ENCODE peak calls at places on chromosomes 4 and X, in four cellular contexts. I, H, M and X are unnamed samples.

GRCh38 chrX:134548257-134548732 is 88.3 kb downstream of the HPRT1 start:
- DNase-seq in I (no peak), H (no peak), M (peak), X (peak)

GRCh38 chr4:73727685-73728084 is 12.7 kb upstream of the CXCL8 start:
- DNase-seq in H (no peak), I (no peak), M (no peak), X (no peak)

GRCh38 chrX:70087857-70088256 is 25.6 kb downstream of the OTUD6A start:
- DNase-seq in H (no peak), M (peak), I (peak), X (no peak)

GRCh38 chr4:76589872-76590846 is 155.1 kb downstream of the SHROOM3 start:
- DNase-seq in M (peak), H (peak), I (peak), X (peak)

GRCh38 chr4:2412534-2412884 is 5.9 kb downstream of the ZFYVE28 start:
- DNase-seq in H (no peak), M (no peak), I (no peak), X (no peak)

GRCh38 chr4:26342328-26343040 is 21.7 kb downstream of the RBPJ start:
- DNase-seq in M (peak), I (peak), H (no peak), X (no peak)

GRCh38 chr4:52051213-52051614 is at the start of gene SPATA18:
- DNase-seq in M (peak), I (no peak), H (peak), X (no peak)

GRCh38 chr4:121950212-121950679 is 1.6 kb downstream of the TRPC3 start:
- DNase-seq in M (peak), H (peak), I (peak), X (peak)

GRCh38 chrX:111100191-111100590 is 4.2 kb downstream of the PAK3 start:
- DNase-seq in H (peak), M (peak), I (peak), X (peak)

GRCh38 chrX:49610718-49611310 is 12.0 kb downstream of the GAGE1 start:
- DNase-seq in M (no peak), H (no peak), I (no peak), X (no peak)

GRCh38 chr4:155591784-155592567 is 74.7 kb upstream of the GUCY1A1 start:
- DNase-seq in M (no peak), H (no peak), I (no peak), X (no peak)

GRCh38 chr4:14446311-14446710 is 556.0 kb upstream of the CPEB2 start:
- DNase-seq in H (no peak), M (no peak), I (peak), X (no peak)

GRCh38 chrX:110442631-110443030 is 84.0 kb downstream of the RTL9 start:
- DNase-seq in I (peak), M (peak), H (peak), X (peak)

GRCh38 chr4:124188601-124189000 is 523.9 kb downstream of the ANKRD50 start:
- DNase-seq in H (no peak), M (no peak), I (no peak), X (no peak)

GRCh38 chrX:2224141-2224540 is 276.6 kb downstream of the DHRSX start:
- DNase-seq in M (no peak), H (no peak), I (no peak), X (no peak)

GRCh38 chr4:90537491-90537890 is 410.3 kb downstream of the CCSER1 start:
- DNase-seq in H (no peak), M (peak), I (no peak), X (peak)

GRCh38 chr4:163515198-163515597 is 20.7 kb downstream of the TMA16 start:
- DNase-seq in H (no peak), M (no peak), I (no peak), X (no peak)

GRCh38 chrX:106899276-106899675 is 3.9 kb downstream of the RIPPLY1 start:
- DNase-seq in M (peak), I (no peak), H (no peak), X (no peak)

GRCh38 chr4:26863512-26863911 is 2.9 kb downstream of the STIM2 start:
- DNase-seq in I (no peak), M (no peak), H (no peak), X (no peak)

GRCh38 chrX:110397353-110397752 is 38.7 kb downstream of the RTL9 start:
- DNase-seq in H (no peak), M (no peak), I (no peak), X (peak)

GRCh38 chrX:151714367-151714766 is 1.5 kb upstream of the FATE1 start:
- DNase-seq in H (no peak), I (no peak), M (no peak), X (peak)

DNA sequence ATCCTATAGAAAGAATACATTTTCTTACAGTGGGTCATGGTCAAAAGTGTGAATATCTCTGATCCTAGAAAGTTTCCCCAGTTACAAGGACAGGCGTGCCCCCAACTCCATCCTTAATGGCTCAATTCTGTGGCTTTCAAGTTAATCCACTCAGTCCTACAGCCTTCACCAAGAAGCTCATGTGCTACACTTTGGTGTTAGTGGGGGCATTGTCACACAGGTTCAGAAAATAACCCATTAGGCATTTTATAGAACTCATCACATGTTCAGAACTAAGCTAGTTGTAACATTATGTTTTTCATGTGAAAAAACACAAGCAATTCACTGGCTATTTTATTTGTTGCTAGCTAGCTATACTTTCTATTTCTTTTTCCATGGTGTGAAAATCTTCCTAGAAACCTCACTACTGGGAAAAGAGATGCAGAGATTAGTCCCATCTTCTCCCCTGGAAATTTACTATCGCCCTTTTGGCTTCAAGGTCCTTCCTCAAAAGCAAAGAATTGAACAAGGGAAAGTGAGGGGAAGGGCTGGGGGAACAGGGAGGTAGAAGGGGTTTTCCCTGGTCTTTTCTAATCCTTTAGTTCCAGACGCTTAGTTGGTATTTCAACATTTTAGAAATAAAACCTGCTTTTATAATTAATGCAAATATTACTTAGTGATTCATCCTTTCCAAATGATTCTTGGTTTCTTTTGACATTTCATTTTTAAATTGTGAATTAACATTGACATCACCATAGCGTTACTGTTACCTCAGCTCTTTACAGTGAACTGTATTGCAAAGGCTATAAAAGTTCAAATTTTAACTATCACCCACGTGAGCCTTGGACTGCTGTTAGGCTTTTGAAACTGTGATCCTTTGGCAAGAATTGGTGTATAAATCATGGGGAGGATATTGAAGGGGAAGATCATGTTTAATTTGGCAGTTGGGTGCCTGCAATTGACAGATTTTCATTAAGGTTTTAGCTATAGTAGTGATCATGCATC is 20.7 kb downstream of the NFKB1 start:
- DNase-seq in I (no peak), M (no peak), H (no peak), X (no peak)
- H2BK15ac ChIP-seq in I (no peak), M (no peak), H (no peak), X (no peak)

GRCh38 chr4:176767183-176767582 is 25.5 kb downstream of the VEGFC start:
- DNase-seq in I (peak), M (no peak), H (no peak), X (no peak)
- H2BK15ac ChIP-seq in I (no peak), M (no peak), H (no peak), X (no peak)

GRCh38 chr4:188143731-188144130 is 4.5 kb downstream of the TRIML1 start:
- DNase-seq in H (no peak), I (no peak), M (no peak), X (no peak)
- H2BK15ac ChIP-seq in H (no peak), I (no peak), M (no peak), X (no peak)

DNA sequence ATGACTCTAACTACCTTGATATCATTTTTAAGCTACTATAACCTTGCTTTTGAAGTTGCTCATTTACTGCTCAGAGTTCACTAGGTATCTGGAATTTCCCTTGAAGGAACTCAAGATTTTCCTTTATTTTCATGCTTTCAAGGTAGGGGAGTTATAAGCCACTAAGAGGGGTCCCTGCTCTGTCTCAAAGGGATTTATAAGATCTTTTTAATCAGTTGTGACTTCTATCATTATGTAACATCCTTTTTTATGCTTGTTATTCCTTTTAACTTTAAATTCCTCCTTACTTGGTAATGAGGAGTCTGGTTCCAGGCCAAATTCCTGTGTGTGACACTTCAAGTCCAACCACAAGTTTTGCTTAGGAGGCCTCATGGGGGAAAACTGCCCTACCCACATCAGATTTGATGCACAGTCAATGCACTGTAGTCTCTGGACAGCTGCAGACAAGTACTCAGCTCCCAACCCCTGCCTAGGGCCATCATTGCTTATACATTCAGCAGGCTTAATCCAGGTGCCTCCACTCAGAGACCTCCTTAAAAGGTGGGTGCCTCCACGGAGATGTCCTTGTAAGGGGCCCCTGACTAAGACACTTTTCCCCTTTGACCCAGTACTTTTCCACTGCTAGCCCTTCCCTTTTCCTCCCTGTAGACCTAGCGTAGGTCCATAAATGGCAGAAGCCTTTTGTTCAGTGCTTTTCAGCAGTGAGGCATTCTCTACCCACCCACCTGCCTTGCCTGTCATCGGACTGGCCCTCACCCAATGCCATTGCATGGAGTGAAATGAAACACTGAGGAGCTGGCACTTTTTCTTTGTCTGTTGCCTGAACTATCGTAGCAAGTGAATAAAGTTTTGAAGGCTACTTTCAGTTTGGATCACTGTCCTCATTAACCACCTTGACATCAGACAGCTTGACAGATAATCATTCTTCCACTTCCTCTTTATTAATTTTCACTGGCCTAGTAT is 23.9 kb upstream of the PLK4 start:
- DNase-seq in H (no peak), I (peak), M (peak), X (peak)
- H2BK15ac ChIP-seq in H (no peak), I (no peak), M (no peak), X (no peak)

GRCh38 chr4:138945401-138945800 is 70.2 kb upstream of the NOCT start:
- DNase-seq in M (no peak), H (no peak), I (no peak), X (no peak)

GRCh38 chr4:138943893-138944292 is 71.7 kb upstream of the NOCT start:
- DNase-seq in M (no peak), H (no peak), I (no peak), X (no peak)

GRCh38 chr4:138938371-138938699 is 77.2 kb upstream of the NOCT start:
- DNase-seq in I (peak), H (no peak), M (peak), X (peak)

GRCh38 chr4:138939960-138940359 is 75.6 kb upstream of the NOCT start:
- DNase-seq in H (no peak), I (no peak), M (no peak), X (no peak)

GRCh38 chr4:138941037-138941436 is 74.5 kb upstream of the NOCT start:
- DNase-seq in I (no peak), M (no peak), H (no peak), X (no peak)
- H2BK15ac ChIP-seq in I (no peak), M (no peak), H (no peak), X (no peak)

GRCh38 chr4:67581913-67582312 is 23.4 kb downstream of the STAP1 start:
- DNase-seq in M (no peak), I (no peak), H (no peak), X (no peak)
- H2BK15ac ChIP-seq in M (no peak), I (no peak), H (no peak), X (no peak)

GRCh38 chr4:25233737-25234389 is at the start of gene PI4K2B:
- DNase-seq in H (peak), I (peak), M (peak), X (peak)
- H2BK15ac ChIP-seq in H (no peak), I (peak), M (peak), X (no peak)

GRCh38 chr4:144564358-144564757 is 81.6 kb upstream of the HHIP start:
- DNase-seq in H (no peak), M (no peak), I (no peak), X (no peak)
- H2BK15ac ChIP-seq in H (no peak), M (no peak), I (no peak), X (no peak)

GRCh38 chr4:1201851-1202525 is 29.6 kb upstream of the SPON2 start:
- DNase-seq in M (peak), H (no peak), I (peak), X (no peak)

GRCh38 chr4:1198070-1198844 is 25.9 kb upstream of the SPON2 start:
- DNase-seq in M (peak), H (no peak), I (peak), X (no peak)

GRCh38 chr4:1202526-1203378 is 30.4 kb upstream of the SPON2 start:
- DNase-seq in M (no peak), H (no peak), I (no peak), X (no peak)

GRCh38 chr4:1199556-1200331 is 27.4 kb upstream of the SPON2 start:
- DNase-seq in I (no peak), M (no peak), H (peak), X (no peak)

GRCh38 chr4:1200425-1201035 is 28.1 kb upstream of the SPON2 start:
- DNase-seq in I (peak), H (peak), M (peak), X (peak)
- H2BK15ac ChIP-seq in I (peak), H (no peak), M (peak), X (no peak)